ENCODE peak calls at places on chromosomes 2 and 18, in four cellular contexts. C is foreskin melanocyte, P is GM12892, Z is right lobe of liver. Q is an unnamed sample.

GRCh38 chr2:201348758-201349157 is 8.4 kb downstream of the FLACC1 start:
- DNase-seq in C (no peak), P (no peak), Z (no peak), Q (no peak)

GRCh38 chr18:45662468-45662867 is 47.2 kb downstream of the SLC14A2 start:
- DNase-seq in C (peak; percentile 22), P (no peak), Z (no peak), Q (peak; percentile 73)

GRCh38 chr18:79385749-79386341 is 9.9 kb upstream of the NFATC1 start:
- DNase-seq in C (no peak), P (no peak), Z (no peak), Q (no peak)

GRCh38 chr2:199335502-199335901 is 122.2 kb downstream of the SATB2 start:
- DNase-seq in C (no peak), P (no peak), Z (no peak), Q (peak; percentile 33)

GRCh38 chr2:39119732-39120520 is 925 bp downstream of the SOS1 start:
- DNase-seq in C (no peak), P (peak; percentile 53), Z (peak; percentile 78), Q (peak; percentile 63)

GRCh38 chr2:224754129-224754528 is 38.0 kb upstream of the CCDC195 start:
- DNase-seq in C (no peak), P (no peak), Z (no peak), Q (peak; percentile 90)

GRCh38 chr18:74896390-74896991 is 298.8 kb downstream of the ZNF407 start:
- DNase-seq in C (no peak), P (peak; percentile 7), Z (peak; percentile 65), Q (no peak)

GRCh38 chr18:35605686-35606417 is 24.3 kb downstream of the GALNT1 start:
- DNase-seq in C (peak; percentile 39), P (no peak), Z (no peak), Q (peak; percentile 27)

GRCh38 chr2:58502931-58503330 is 261.8 kb upstream of the FANCL start:
- DNase-seq in C (no peak), P (no peak), Z (no peak), Q (no peak)

GRCh38 chr2:134491796-134492441 is 226.9 kb downstream of the TMEM163 start:
- DNase-seq in C (no peak), P (no peak), Z (no peak), Q (no peak)

GRCh38 chr2:95059656-95060370 is 34.3 kb downstream of the MAL start:
- DNase-seq in C (no peak), P (no peak), Z (no peak), Q (no peak)

GRCh38 chr2:6780765-6781274 is 84.9 kb downstream of the CMPK2 start:
- DNase-seq in C (peak; percentile 20), P (no peak), Z (no peak), Q (peak; percentile 37)

GRCh38 chr2:165758276-165758675 is 35.8 kb downstream of the GALNT3 start:
- DNase-seq in C (no peak), P (no peak), Z (no peak), Q (no peak)

GRCh38 chr2:137435176-137435575 is 529.1 kb upstream of the HNMT start:
- DNase-seq in C (no peak), P (no peak), Z (no peak), Q (no peak)

GRCh38 chr2:3423492-3424170 is 44.1 kb downstream of the TRAPPC12 start:
- DNase-seq in C (peak; percentile 43), P (peak; percentile 43), Z (no peak), Q (peak; percentile 6)

GRCh38 chr2:11024010-11024615 is 112.4 kb downstream of the KCNF1 start:
- DNase-seq in C (no peak), P (no peak), Z (no peak), Q (peak; percentile 58)

GRCh38 chr18:43139288-43139946 is 23.9 kb upstream of the RIT2 start:
- DNase-seq in C (no peak), P (no peak), Z (no peak), Q (no peak)

GRCh38 chr2:72325592-72326422 is 178.1 kb upstream of the CYP26B1 start:
- DNase-seq in C (no peak), P (no peak), Z (no peak), Q (peak; percentile 7)

GRCh38 chr2:238425505-238425978 is 1.2 kb upstream of the ASB1 start:
- DNase-seq in C (no peak), P (no peak), Z (no peak), Q (no peak)

GRCh38 chr2:31967790-31968189 is 43.0 kb downstream of the MEMO1 start:
- DNase-seq in C (no peak), P (no peak), Z (no peak), Q (no peak)

GRCh38 chr2:72340665-72341064 is 193.0 kb upstream of the CYP26B1 start:
- DNase-seq in C (no peak), P (no peak), Z (no peak), Q (no peak)

GRCh38 chr2:232889876-232890401 is 19.9 kb downstream of the SNORC start:
- DNase-seq in C (no peak), P (peak; percentile 2), Z (peak; percentile 23), Q (no peak)

GRCh38 chr18:66226782-66227181 is 377.1 kb downstream of the CDH19 start:
- DNase-seq in C (no peak), P (no peak), Z (no peak), Q (no peak)

GRCh38 chr18:23416283-23416682 is 36.8 kb upstream of the RIOK3 start:
- DNase-seq in C (no peak), P (no peak), Z (no peak), Q (no peak)

GRCh38 chr2:2022941-2023586 is 278.7 kb upstream of the PXDN start:
- DNase-seq in C (no peak), P (no peak), Z (no peak), Q (no peak)

GRCh38 chr2:190382851-190383250 is 25.3 kb upstream of the MFSD6 start:
- DNase-seq in C (no peak), P (peak; percentile 21), Z (no peak), Q (peak; percentile 59)

Q was measured in fibroblast of lung.